ENCODE peak calls at places on chromosome 9, in six cellular contexts. One of them, this sample, is unnamed.

GRCh38 chr9:114110180-114110579 is 11.1 kb upstream of the KIF12 start:
- DNase-seq in neuronal stem cell: no peak
- DNase-seq in IMR-90: peak
- DNase-seq in H1: no peak
- DNase-seq in mesenchymal stem cell: peak
- DNase-seq in trophoblast cell: peak
- DNase-seq in this sample: no peak

GRCh38 chr9:6680797-6681146 is 35.2 kb upstream of the GLDC start:
- DNase-seq in IMR-90: peak
- DNase-seq in trophoblast cell: no peak
- DNase-seq in neuronal stem cell: no peak
- DNase-seq in mesenchymal stem cell: peak
- DNase-seq in H1: no peak
- DNase-seq in this sample: no peak

GRCh38 chr9:133734600-133735414 is 3.3 kb downstream of the SARDH start:
- DNase-seq in IMR-90: no peak
- DNase-seq in trophoblast cell: no peak
- DNase-seq in mesenchymal stem cell: no peak
- DNase-seq in neuronal stem cell: no peak
- DNase-seq in H1: no peak
- DNase-seq in this sample: peak

GRCh38 chr9:131733601-131734061 is 6.2 kb downstream of the RAPGEF1 start:
- DNase-seq in neuronal stem cell: no peak
- DNase-seq in trophoblast cell: peak
- DNase-seq in IMR-90: peak
- DNase-seq in mesenchymal stem cell: peak
- DNase-seq in H1: no peak
- DNase-seq in this sample: peak

GRCh38 chr9:72371151-72371550 is 6.1 kb upstream of the ZFAND5 start:
- DNase-seq in IMR-90: no peak
- DNase-seq in trophoblast cell: no peak
- DNase-seq in neuronal stem cell: no peak
- DNase-seq in mesenchymal stem cell: no peak
- DNase-seq in H1: no peak
- DNase-seq in this sample: no peak

GRCh38 chr9:16671591-16672137 is 198.8 kb downstream of the BNC2 start:
- DNase-seq in trophoblast cell: no peak
- DNase-seq in neuronal stem cell: no peak
- DNase-seq in mesenchymal stem cell: peak
- DNase-seq in IMR-90: peak
- DNase-seq in H1: no peak
- DNase-seq in this sample: no peak

GRCh38 chr9:109319072-109319630 is 1.7 kb downstream of the EPB41L4B start:
- DNase-seq in trophoblast cell: no peak
- DNase-seq in neuronal stem cell: peak
- DNase-seq in mesenchymal stem cell: no peak
- DNase-seq in H1: no peak
- DNase-seq in IMR-90: no peak
- DNase-seq in this sample: no peak

GRCh38 chr9:28155671-28156070 is 582.4 kb upstream of the C9orf72 start:
- DNase-seq in neuronal stem cell: no peak
- DNase-seq in trophoblast cell: no peak
- DNase-seq in IMR-90: no peak
- DNase-seq in H1: no peak
- DNase-seq in mesenchymal stem cell: peak
- DNase-seq in this sample: no peak

GRCh38 chr9:69996947-69997346 is 46.7 kb upstream of the MAMDC2 start:
- DNase-seq in neuronal stem cell: no peak
- DNase-seq in mesenchymal stem cell: peak
- DNase-seq in IMR-90: no peak
- DNase-seq in trophoblast cell: no peak
- DNase-seq in H1: no peak
- DNase-seq in this sample: no peak

GRCh38 chr9:128203024-128203841 is at the start of gene DNM1:
- DNase-seq in H1: no peak
- DNase-seq in IMR-90: peak
- DNase-seq in mesenchymal stem cell: peak
- DNase-seq in neuronal stem cell: peak
- DNase-seq in trophoblast cell: peak
- DNase-seq in this sample: peak

GRCh38 chr9:134010774-134011173 is 14.5 kb upstream of the BRD3OS start:
- DNase-seq in mesenchymal stem cell: no peak
- DNase-seq in IMR-90: no peak
- DNase-seq in neuronal stem cell: no peak
- DNase-seq in H1: no peak
- DNase-seq in trophoblast cell: no peak
- DNase-seq in this sample: no peak

GRCh38 chr9:100019541-100019940 is 79.3 kb downstream of the ERP44 start:
- DNase-seq in mesenchymal stem cell: no peak
- DNase-seq in H1: no peak
- DNase-seq in trophoblast cell: no peak
- DNase-seq in IMR-90: no peak
- DNase-seq in neuronal stem cell: no peak
- DNase-seq in this sample: no peak

GRCh38 chr9:118170032-118170955 is 466.1 kb downstream of the TLR4 start:
- DNase-seq in trophoblast cell: peak
- DNase-seq in neuronal stem cell: peak
- DNase-seq in mesenchymal stem cell: peak
- DNase-seq in IMR-90: no peak
- DNase-seq in H1: peak
- DNase-seq in this sample: peak

GRCh38 chr9:86751956-86752355 is 195.3 kb downstream of the GAS1 start:
- DNase-seq in H1: no peak
- DNase-seq in trophoblast cell: no peak
- DNase-seq in mesenchymal stem cell: no peak
- DNase-seq in IMR-90: no peak
- DNase-seq in neuronal stem cell: no peak
- DNase-seq in this sample: no peak

GRCh38 chr9:86546712-86547111 is 192.5 kb upstream of the TUT7 start:
- DNase-seq in mesenchymal stem cell: no peak
- DNase-seq in neuronal stem cell: no peak
- DNase-seq in trophoblast cell: no peak
- DNase-seq in H1: no peak
- DNase-seq in IMR-90: no peak
- DNase-seq in this sample: no peak

GRCh38 chr9:83633676-83634075 is 10.7 kb downstream of the IDNK start:
- DNase-seq in mesenchymal stem cell: no peak
- DNase-seq in trophoblast cell: no peak
- DNase-seq in neuronal stem cell: no peak
- DNase-seq in H1: no peak
- DNase-seq in IMR-90: no peak
- DNase-seq in this sample: no peak

GRCh38 chr9:123267481-123268239 is 726 bp downstream of the STRBP start:
- DNase-seq in H1: no peak
- DNase-seq in neuronal stem cell: no peak
- DNase-seq in mesenchymal stem cell: no peak
- DNase-seq in IMR-90: no peak
- DNase-seq in trophoblast cell: no peak
- DNase-seq in this sample: no peak

GRCh38 chr9:131467214-131467935 is 35.3 kb upstream of the POMT1 start:
- DNase-seq in neuronal stem cell: no peak
- DNase-seq in IMR-90: no peak
- DNase-seq in mesenchymal stem cell: no peak
- DNase-seq in H1: no peak
- DNase-seq in trophoblast cell: no peak
- DNase-seq in this sample: no peak

GRCh38 chr9:92266486-92266885 is 27.0 kb downstream of the IARS1 start:
- DNase-seq in neuronal stem cell: no peak
- DNase-seq in mesenchymal stem cell: no peak
- DNase-seq in trophoblast cell: no peak
- DNase-seq in H1: no peak
- DNase-seq in IMR-90: no peak
- DNase-seq in this sample: no peak

GRCh38 chr9:28853487-28853886 is 1280.2 kb upstream of the C9orf72 start:
- DNase-seq in H1: no peak
- DNase-seq in trophoblast cell: no peak
- DNase-seq in IMR-90: no peak
- DNase-seq in mesenchymal stem cell: no peak
- DNase-seq in neuronal stem cell: no peak
- DNase-seq in this sample: peak

GRCh38 chr9:127991017-127991756 is 10.4 kb upstream of the EEIG1 start:
- DNase-seq in mesenchymal stem cell: no peak
- DNase-seq in neuronal stem cell: no peak
- DNase-seq in trophoblast cell: no peak
- DNase-seq in H1: no peak
- DNase-seq in IMR-90: no peak
- DNase-seq in this sample: no peak

DNA sequence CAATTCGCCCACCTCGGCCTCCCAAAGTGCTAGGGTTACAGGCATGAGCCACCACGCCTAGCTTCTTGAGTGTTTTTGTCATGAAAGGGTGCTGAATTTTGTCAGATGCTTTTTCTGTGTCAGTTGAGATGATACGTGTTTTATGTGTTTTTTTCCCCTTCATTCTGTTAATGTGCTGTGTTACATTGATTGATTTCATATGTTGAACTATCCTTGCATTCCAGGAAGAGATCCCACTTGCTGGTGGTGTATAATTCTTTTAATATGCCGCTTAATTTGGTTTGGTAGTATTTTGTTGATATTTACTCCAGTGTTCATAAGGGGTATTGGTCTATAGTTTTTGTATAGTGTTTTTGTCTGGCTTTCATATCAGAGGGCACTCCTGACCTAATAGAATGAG is 13.6 kb downstream of the ZBTB43 start:
- DNase-seq in H1: no peak
- DNase-seq in neuronal stem cell: no peak
- DNase-seq in mesenchymal stem cell: no peak
- DNase-seq in IMR-90: no peak
- DNase-seq in trophoblast cell: no peak
- DNase-seq in this sample: no peak
- H4K91ac ChIP-seq in H1: no peak
- H4K91ac ChIP-seq in neuronal stem cell: no peak
- H4K91ac ChIP-seq in mesenchymal stem cell: no peak
- H4K91ac ChIP-seq in IMR-90: no peak
- H4K91ac ChIP-seq in trophoblast cell: no peak
- H4K91ac ChIP-seq in this sample: no peak

GRCh38 chr9:98094316-98094715 is 24.7 kb downstream of the TRIM14 start:
- DNase-seq in IMR-90: no peak
- DNase-seq in trophoblast cell: no peak
- DNase-seq in mesenchymal stem cell: no peak
- DNase-seq in H1: no peak
- DNase-seq in neuronal stem cell: no peak
- DNase-seq in this sample: no peak

GRCh38 chr9:98095401-98095800 is 23.6 kb downstream of the TRIM14 start:
- DNase-seq in mesenchymal stem cell: no peak
- DNase-seq in neuronal stem cell: no peak
- DNase-seq in IMR-90: no peak
- DNase-seq in trophoblast cell: no peak
- DNase-seq in H1: no peak
- DNase-seq in this sample: no peak

GRCh38 chr9:98094851-98095250 is 24.2 kb downstream of the TRIM14 start:
- DNase-seq in neuronal stem cell: no peak
- DNase-seq in trophoblast cell: no peak
- DNase-seq in IMR-90: no peak
- DNase-seq in H1: no peak
- DNase-seq in mesenchymal stem cell: no peak
- DNase-seq in this sample: no peak

GRCh38 chr9:98091735-98092632 is 27.0 kb downstream of the TRIM14 start:
- DNase-seq in H1: no peak
- DNase-seq in mesenchymal stem cell: peak
- DNase-seq in neuronal stem cell: no peak
- DNase-seq in IMR-90: peak
- DNase-seq in trophoblast cell: peak
- DNase-seq in this sample: peak

GRCh38 chr9:98092633-98092971 is 26.4 kb downstream of the TRIM14 start:
- DNase-seq in H1: no peak
- DNase-seq in IMR-90: no peak
- DNase-seq in mesenchymal stem cell: no peak
- DNase-seq in neuronal stem cell: no peak
- DNase-seq in trophoblast cell: no peak
- DNase-seq in this sample: no peak
- H4K91ac ChIP-seq in H1: no peak
- H4K91ac ChIP-seq in IMR-90: no peak
- H4K91ac ChIP-seq in mesenchymal stem cell: no peak
- H4K91ac ChIP-seq in neuronal stem cell: no peak
- H4K91ac ChIP-seq in trophoblast cell: no peak
- H4K91ac ChIP-seq in this sample: no peak

GRCh38 chr9:37693265-37693664 is 42.5 kb downstream of the FRMPD1 start:
- DNase-seq in H1: no peak
- DNase-seq in neuronal stem cell: no peak
- DNase-seq in IMR-90: peak
- DNase-seq in mesenchymal stem cell: no peak
- DNase-seq in trophoblast cell: no peak
- DNase-seq in this sample: no peak

GRCh38 chr9:37694355-37694754 is 43.6 kb downstream of the FRMPD1 start:
- DNase-seq in mesenchymal stem cell: no peak
- DNase-seq in IMR-90: no peak
- DNase-seq in H1: no peak
- DNase-seq in trophoblast cell: no peak
- DNase-seq in neuronal stem cell: no peak
- DNase-seq in this sample: no peak

GRCh38 chr9:37692622-37693221 is 42.0 kb downstream of the FRMPD1 start:
- DNase-seq in IMR-90: no peak
- DNase-seq in H1: no peak
- DNase-seq in neuronal stem cell: no peak
- DNase-seq in trophoblast cell: no peak
- DNase-seq in mesenchymal stem cell: no peak
- DNase-seq in this sample: no peak
- H4K91ac ChIP-seq in IMR-90: no peak
- H4K91ac ChIP-seq in H1: no peak
- H4K91ac ChIP-seq in neuronal stem cell: no peak
- H4K91ac ChIP-seq in trophoblast cell: no peak
- H4K91ac ChIP-seq in mesenchymal stem cell: no peak
- H4K91ac ChIP-seq in this sample: no peak

GRCh38 chr9:95098391-95098921 is 219.1 kb downstream of the FANCC start:
- DNase-seq in mesenchymal stem cell: no peak
- DNase-seq in neuronal stem cell: no peak
- DNase-seq in IMR-90: no peak
- DNase-seq in H1: no peak
- DNase-seq in trophoblast cell: no peak
- DNase-seq in this sample: no peak

GRCh38 chr9:95096381-95096780 is 221.1 kb downstream of the FANCC start:
- DNase-seq in neuronal stem cell: no peak
- DNase-seq in trophoblast cell: no peak
- DNase-seq in mesenchymal stem cell: no peak
- DNase-seq in H1: no peak
- DNase-seq in IMR-90: no peak
- DNase-seq in this sample: peak

GRCh38 chr9:95095619-95096355 is 221.7 kb downstream of the FANCC start:
- DNase-seq in mesenchymal stem cell: no peak
- DNase-seq in neuronal stem cell: no peak
- DNase-seq in IMR-90: no peak
- DNase-seq in trophoblast cell: no peak
- DNase-seq in H1: no peak
- DNase-seq in this sample: no peak

GRCh38 chr9:95096807-95097206 is 220.7 kb downstream of the FANCC start:
- DNase-seq in neuronal stem cell: no peak
- DNase-seq in mesenchymal stem cell: no peak
- DNase-seq in trophoblast cell: no peak
- DNase-seq in H1: no peak
- DNase-seq in IMR-90: no peak
- DNase-seq in this sample: no peak

DNA sequence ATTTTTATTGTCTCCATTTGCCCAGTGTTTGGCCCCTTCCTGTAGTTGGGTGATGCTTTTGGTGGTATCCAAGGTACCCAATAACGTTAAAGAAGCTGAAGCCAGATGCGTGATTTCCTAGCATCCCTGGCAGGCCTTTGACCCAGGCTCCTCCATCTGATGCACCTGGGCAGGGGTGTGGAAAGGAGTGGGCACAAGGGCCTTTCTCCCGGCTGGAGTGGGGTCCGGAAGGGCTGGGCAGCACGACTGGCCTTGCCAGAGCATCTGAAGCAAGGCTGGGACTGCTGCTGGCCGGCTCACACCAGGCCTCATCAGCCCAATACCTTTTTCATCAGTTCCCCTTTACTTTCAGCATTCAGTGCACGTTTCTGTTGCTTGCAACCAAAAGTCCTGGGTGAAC is 220.2 kb downstream of the FANCC start:
- DNase-seq in trophoblast cell: no peak
- DNase-seq in mesenchymal stem cell: no peak
- DNase-seq in neuronal stem cell: no peak
- DNase-seq in H1: no peak
- DNase-seq in IMR-90: no peak
- DNase-seq in this sample: no peak
- H4K91ac ChIP-seq in trophoblast cell: peak
- H4K91ac ChIP-seq in mesenchymal stem cell: no peak
- H4K91ac ChIP-seq in neuronal stem cell: no peak
- H4K91ac ChIP-seq in H1: no peak
- H4K91ac ChIP-seq in IMR-90: no peak
- H4K91ac ChIP-seq in this sample: no peak